ENCODE peak calls at places on chromosome 13, in seven cellular contexts. B, Z, D, H, V, R and I are unnamed samples.

GRCh38 chr13:109867766-109868165 is 81.4 kb upstream of the IRS2 start:
- DNase-seq in B (peak), Z (no peak), D (no peak), H (no peak), V (no peak), R (no peak), I (no peak)

GRCh38 chr13:30346159-30346788 is 38.9 kb upstream of the KATNAL1 start:
- DNase-seq in B (no peak), Z (peak), D (peak), H (no peak), V (no peak), R (peak), I (peak)

GRCh38 chr13:77800219-77800618 is 102.7 kb downstream of the SLAIN1 start:
- DNase-seq in B (no peak), Z (no peak), D (no peak), H (no peak), V (no peak), R (no peak), I (no peak)

GRCh38 chr13:109790951-109791605 is 4.7 kb upstream of the IRS2 start:
- DNase-seq in B (peak), Z (peak), D (no peak), H (no peak), V (peak), R (peak), I (no peak)

GRCh38 chr13:20353973-20354372 is 121.9 kb upstream of the GJB6 start:
- DNase-seq in B (peak), Z (no peak), D (no peak), H (no peak), V (no peak), R (peak), I (no peak)

GRCh38 chr13:98672947-98673545 is 79.4 kb downstream of the SLC15A1 start:
- DNase-seq in B (peak), Z (peak), D (peak), H (peak), V (peak), R (peak), I (peak)

GRCh38 chr13:30038884-30039283 is 188.5 kb upstream of the UBL3 start:
- DNase-seq in B (peak), Z (no peak), D (no peak), H (no peak), V (peak), R (peak), I (no peak)

GRCh38 chr13:30341815-30342570 is 34.6 kb upstream of the KATNAL1 start:
- DNase-seq in B (peak), Z (no peak), D (no peak), H (peak), V (no peak), R (no peak), I (no peak)

GRCh38 chr13:49308104-49308875 is 60.6 kb downstream of the CDADC1 start:
- DNase-seq in B (peak), Z (no peak), D (no peak), H (peak), V (no peak), R (no peak), I (no peak)

GRCh38 chr13:64553411-64554129 is 2676.6 kb downstream of the PCDH9 start:
- DNase-seq in B (peak), Z (no peak), D (no peak), H (no peak), V (no peak), R (peak), I (no peak)

GRCh38 chr13:95833713-95834112 is 156.8 kb downstream of the DNAJC3 start:
- DNase-seq in B (peak), Z (no peak), D (no peak), H (no peak), V (peak), R (no peak), I (no peak)

GRCh38 chr13:110340812-110341444 is 33.8 kb downstream of the COL4A2 start:
- DNase-seq in B (peak), Z (peak), D (peak), H (no peak), V (peak), R (peak), I (peak)

GRCh38 chr13:42997381-42997780 is 5.3 kb upstream of the EPSTI1 start:
- DNase-seq in B (peak), Z (no peak), D (no peak), H (no peak), V (no peak), R (no peak), I (no peak)

GRCh38 chr13:111326621-111326965 is 6.2 kb downstream of the TEX29 start:
- DNase-seq in B (no peak), Z (no peak), D (no peak), H (no peak), V (no peak), R (no peak), I (no peak)

GRCh38 chr13:75514080-75515040 is 23.3 kb downstream of the COMMD6 start:
- DNase-seq in B (peak), Z (no peak), D (no peak), H (no peak), V (no peak), R (peak), I (no peak)

GRCh38 chr13:61162636-61163035 is 253.0 kb downstream of the PCDH20 start:
- DNase-seq in B (no peak), Z (no peak), D (no peak), H (no peak), V (no peak), R (no peak), I (no peak)